ENCODE peak calls at places on chromosomes 2 and 18, in six cellular contexts. One of them, this sample, is unnamed.

GRCh38 chr2:53450885-53451284 is 316.7 kb upstream of the CHAC2 start:
- DNase-seq in HFF-Myc: no peak
- DNase-seq in lower leg skin: no peak
- DNase-seq in GM12865: no peak
- DNase-seq in adrenal gland: no peak
- DNase-seq in skeletal muscle cell: no peak
- DNase-seq in this sample: no peak

GRCh38 chr18:41681138-41681881 is 273.7 kb upstream of the PIK3C3 start:
- DNase-seq in GM12865: no peak
- DNase-seq in adrenal gland: no peak
- DNase-seq in HFF-Myc: no peak
- DNase-seq in lower leg skin: no peak
- DNase-seq in skeletal muscle cell: no peak
- DNase-seq in this sample: peak

GRCh38 chr2:48531141-48531648 is 1.2 kb downstream of the STON1 start:
- DNase-seq in GM12865: no peak
- DNase-seq in HFF-Myc: peak
- DNase-seq in lower leg skin: no peak
- DNase-seq in skeletal muscle cell: peak
- DNase-seq in adrenal gland: peak
- DNase-seq in this sample: peak

GRCh38 chr2:33412920-33413319 is 63.5 kb upstream of the RASGRP3 start:
- DNase-seq in GM12865: peak
- DNase-seq in lower leg skin: no peak
- DNase-seq in HFF-Myc: no peak
- DNase-seq in skeletal muscle cell: no peak
- DNase-seq in adrenal gland: no peak
- DNase-seq in this sample: peak

GRCh38 chr2:208265371-208265806 is 666 bp upstream of the PIKFYVE start:
- DNase-seq in HFF-Myc: peak
- DNase-seq in adrenal gland: peak
- DNase-seq in GM12865: peak
- DNase-seq in lower leg skin: no peak
- DNase-seq in skeletal muscle cell: no peak
- DNase-seq in this sample: peak

GRCh38 chr18:36501100-36501499 is 203.6 kb downstream of the FHOD3 start:
- DNase-seq in GM12865: no peak
- DNase-seq in lower leg skin: no peak
- DNase-seq in HFF-Myc: no peak
- DNase-seq in skeletal muscle cell: no peak
- DNase-seq in adrenal gland: peak
- DNase-seq in this sample: peak

GRCh38 chr2:220034356-220035121 is 407.1 kb downstream of the SLC4A3 start:
- DNase-seq in skeletal muscle cell: peak
- DNase-seq in lower leg skin: no peak
- DNase-seq in GM12865: no peak
- DNase-seq in HFF-Myc: peak
- DNase-seq in adrenal gland: no peak
- DNase-seq in this sample: peak

GRCh38 chr2:232345251-232345650 is 33.3 kb upstream of the ALPP start:
- DNase-seq in adrenal gland: no peak
- DNase-seq in GM12865: no peak
- DNase-seq in HFF-Myc: no peak
- DNase-seq in skeletal muscle cell: no peak
- DNase-seq in lower leg skin: no peak
- DNase-seq in this sample: no peak

GRCh38 chr2:105432749-105433148 is 33.9 kb upstream of the FHL2 start:
- DNase-seq in adrenal gland: peak
- DNase-seq in skeletal muscle cell: no peak
- DNase-seq in GM12865: no peak
- DNase-seq in lower leg skin: no peak
- DNase-seq in HFF-Myc: no peak
- DNase-seq in this sample: peak

GRCh38 chr2:153532160-153532559 is 53.6 kb upstream of the RPRM start:
- DNase-seq in skeletal muscle cell: no peak
- DNase-seq in adrenal gland: no peak
- DNase-seq in GM12865: no peak
- DNase-seq in lower leg skin: no peak
- DNase-seq in HFF-Myc: no peak
- DNase-seq in this sample: no peak

GRCh38 chr2:1136071-1136470 is 185.4 kb downstream of the SNTG2 start:
- DNase-seq in skeletal muscle cell: peak
- DNase-seq in lower leg skin: no peak
- DNase-seq in HFF-Myc: no peak
- DNase-seq in GM12865: no peak
- DNase-seq in adrenal gland: no peak
- DNase-seq in this sample: no peak

GRCh38 chr2:164826293-164827243 is 15.1 kb downstream of the COBLL1 start:
- DNase-seq in adrenal gland: peak
- DNase-seq in lower leg skin: peak
- DNase-seq in HFF-Myc: no peak
- DNase-seq in GM12865: no peak
- DNase-seq in skeletal muscle cell: no peak
- DNase-seq in this sample: peak

GRCh38 chr2:127609818-127610217 is 36.1 kb upstream of the GPR17 start:
- DNase-seq in adrenal gland: no peak
- DNase-seq in GM12865: no peak
- DNase-seq in skeletal muscle cell: no peak
- DNase-seq in HFF-Myc: no peak
- DNase-seq in lower leg skin: no peak
- DNase-seq in this sample: no peak

GRCh38 chr2:8454797-8455196 is 227.1 kb upstream of the ID2 start:
- DNase-seq in lower leg skin: no peak
- DNase-seq in HFF-Myc: no peak
- DNase-seq in GM12865: no peak
- DNase-seq in adrenal gland: no peak
- DNase-seq in skeletal muscle cell: no peak
- DNase-seq in this sample: no peak

GRCh38 chr2:26757873-26758789 is 6.0 kb upstream of the SLC35F6 start:
- DNase-seq in GM12865: peak
- DNase-seq in HFF-Myc: peak
- DNase-seq in skeletal muscle cell: peak
- DNase-seq in adrenal gland: peak
- DNase-seq in lower leg skin: no peak
- DNase-seq in this sample: peak

GRCh38 chr2:109133746-109134145 is 4.7 kb downstream of the SH3RF3 start:
- DNase-seq in lower leg skin: no peak
- DNase-seq in GM12865: no peak
- DNase-seq in adrenal gland: no peak
- DNase-seq in skeletal muscle cell: no peak
- DNase-seq in HFF-Myc: no peak
- DNase-seq in this sample: no peak

GRCh38 chr18:217532-218334 is 50.1 kb downstream of the THOC1 start:
- DNase-seq in adrenal gland: no peak
- DNase-seq in GM12865: no peak
- DNase-seq in skeletal muscle cell: no peak
- DNase-seq in HFF-Myc: no peak
- DNase-seq in lower leg skin: no peak
- DNase-seq in this sample: no peak

GRCh38 chr2:10300328-10300920 is 2.3 kb upstream of the HPCAL1 start:
- DNase-seq in HFF-Myc: no peak
- DNase-seq in lower leg skin: no peak
- DNase-seq in adrenal gland: no peak
- DNase-seq in GM12865: no peak
- DNase-seq in skeletal muscle cell: no peak
- DNase-seq in this sample: no peak

GRCh38 chr2:216426166-216426777 is 14.0 kb downstream of the SMARCAL1 start:
- DNase-seq in HFF-Myc: no peak
- DNase-seq in GM12865: no peak
- DNase-seq in skeletal muscle cell: peak
- DNase-seq in lower leg skin: no peak
- DNase-seq in adrenal gland: no peak
- DNase-seq in this sample: no peak

GRCh38 chr2:88880441-88880953 is 189.0 kb downstream of the RPIA start:
- DNase-seq in HFF-Myc: peak
- DNase-seq in adrenal gland: peak
- DNase-seq in lower leg skin: no peak
- DNase-seq in GM12865: peak
- DNase-seq in skeletal muscle cell: peak
- DNase-seq in this sample: peak

GRCh38 chr2:62817995-62818713 is 112.6 kb downstream of the EHBP1 start:
- DNase-seq in skeletal muscle cell: no peak
- DNase-seq in GM12865: no peak
- DNase-seq in lower leg skin: no peak
- DNase-seq in HFF-Myc: no peak
- DNase-seq in adrenal gland: no peak
- DNase-seq in this sample: peak

GRCh38 chr2:3179626-3180025 is 198.0 kb downstream of the EIPR1 start:
- DNase-seq in skeletal muscle cell: no peak
- DNase-seq in lower leg skin: no peak
- DNase-seq in GM12865: no peak
- DNase-seq in HFF-Myc: no peak
- DNase-seq in adrenal gland: no peak
- DNase-seq in this sample: no peak

GRCh38 chr2:162241571-162241970 is 1.7 kb downstream of the FAP start:
- DNase-seq in GM12865: no peak
- DNase-seq in adrenal gland: no peak
- DNase-seq in skeletal muscle cell: no peak
- DNase-seq in HFF-Myc: no peak
- DNase-seq in lower leg skin: no peak
- DNase-seq in this sample: no peak

GRCh38 chr18:74249181-74249968 is 42.4 kb downstream of the CYB5A start:
- DNase-seq in adrenal gland: peak
- DNase-seq in GM12865: no peak
- DNase-seq in lower leg skin: peak
- DNase-seq in skeletal muscle cell: peak
- DNase-seq in HFF-Myc: no peak
- DNase-seq in this sample: peak

GRCh38 chr2:11665510-11666362 is 4.3 kb downstream of the NTSR2 start:
- DNase-seq in GM12865: no peak
- DNase-seq in HFF-Myc: no peak
- DNase-seq in skeletal muscle cell: no peak
- DNase-seq in lower leg skin: no peak
- DNase-seq in adrenal gland: no peak
- DNase-seq in this sample: no peak

GRCh38 chr2:11667194-11667593 is 2.8 kb downstream of the NTSR2 start:
- DNase-seq in HFF-Myc: no peak
- DNase-seq in adrenal gland: no peak
- DNase-seq in GM12865: no peak
- DNase-seq in lower leg skin: no peak
- DNase-seq in skeletal muscle cell: no peak
- DNase-seq in this sample: no peak

GRCh38 chr2:11672404-11672803 is 2.4 kb upstream of the NTSR2 start:
- DNase-seq in HFF-Myc: no peak
- DNase-seq in GM12865: no peak
- DNase-seq in lower leg skin: no peak
- DNase-seq in adrenal gland: no peak
- DNase-seq in skeletal muscle cell: no peak
- DNase-seq in this sample: no peak

GRCh38 chr2:11667866-11668637 is 1.9 kb downstream of the NTSR2 start:
- DNase-seq in lower leg skin: no peak
- DNase-seq in skeletal muscle cell: no peak
- DNase-seq in adrenal gland: no peak
- DNase-seq in GM12865: no peak
- DNase-seq in HFF-Myc: no peak
- DNase-seq in this sample: no peak

GRCh38 chr2:11669454-11670291 is at the start of gene NTSR2:
- DNase-seq in adrenal gland: peak
- DNase-seq in GM12865: no peak
- DNase-seq in HFF-Myc: no peak
- DNase-seq in skeletal muscle cell: peak
- DNase-seq in lower leg skin: no peak
- DNase-seq in this sample: peak
- H3K4me3 ChIP-seq in adrenal gland: no peak
- H3K4me3 ChIP-seq in GM12865: no peak
- H3K4me3 ChIP-seq in HFF-Myc: no peak
- H3K4me3 ChIP-seq in skeletal muscle cell: peak
- H3K4me3 ChIP-seq in lower leg skin: no peak
- H3K4me3 ChIP-seq in this sample: no peak

GRCh38 chr18:9017900-9018217 is 84.6 kb upstream of the NDUFV2 start:
- DNase-seq in skeletal muscle cell: peak
- DNase-seq in adrenal gland: no peak
- DNase-seq in lower leg skin: no peak
- DNase-seq in HFF-Myc: no peak
- DNase-seq in GM12865: no peak
- DNase-seq in this sample: peak
- H3K4me3 ChIP-seq in skeletal muscle cell: peak
- H3K4me3 ChIP-seq in adrenal gland: no peak
- H3K4me3 ChIP-seq in lower leg skin: no peak
- H3K4me3 ChIP-seq in HFF-Myc: peak
- H3K4me3 ChIP-seq in GM12865: peak
- H3K4me3 ChIP-seq in this sample: no peak

DNA sequence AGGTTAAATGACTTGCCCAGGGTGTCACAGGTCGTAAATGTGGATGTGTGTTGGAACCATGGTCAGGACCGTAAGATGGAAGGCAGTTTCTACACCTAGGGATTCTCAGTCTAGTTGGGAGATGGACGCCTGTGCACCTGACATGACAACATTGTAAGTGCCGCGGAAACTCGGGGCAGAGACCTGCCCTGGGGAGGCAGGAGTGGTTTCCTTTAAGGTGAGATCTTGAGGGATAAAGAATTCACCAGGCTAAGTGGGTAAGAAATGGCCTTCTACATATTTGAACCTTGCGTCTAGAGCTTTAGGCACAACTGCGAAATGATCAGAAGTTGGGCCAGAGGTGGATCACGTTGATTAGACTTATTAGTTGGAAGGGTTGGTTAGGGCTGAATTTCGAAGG is 1.6 kb downstream of the DGKD start:
- DNase-seq in skeletal muscle cell: no peak
- DNase-seq in GM12865: no peak
- DNase-seq in adrenal gland: no peak
- DNase-seq in HFF-Myc: no peak
- DNase-seq in lower leg skin: no peak
- DNase-seq in this sample: no peak
- H3K4me3 ChIP-seq in skeletal muscle cell: no peak
- H3K4me3 ChIP-seq in GM12865: peak
- H3K4me3 ChIP-seq in adrenal gland: no peak
- H3K4me3 ChIP-seq in HFF-Myc: peak
- H3K4me3 ChIP-seq in lower leg skin: no peak
- H3K4me3 ChIP-seq in this sample: no peak

GRCh38 chr18:63311481-63312409 is 7.8 kb downstream of the BCL2 start:
- DNase-seq in skeletal muscle cell: no peak
- DNase-seq in adrenal gland: no peak
- DNase-seq in lower leg skin: no peak
- DNase-seq in HFF-Myc: no peak
- DNase-seq in GM12865: peak
- DNase-seq in this sample: no peak
- H3K4me3 ChIP-seq in skeletal muscle cell: no peak
- H3K4me3 ChIP-seq in adrenal gland: no peak
- H3K4me3 ChIP-seq in lower leg skin: no peak
- H3K4me3 ChIP-seq in HFF-Myc: no peak
- H3K4me3 ChIP-seq in GM12865: peak
- H3K4me3 ChIP-seq in this sample: no peak

GRCh38 chr2:45567288-45567963 is 43.6 kb downstream of the SRBD1 start:
- DNase-seq in lower leg skin: no peak
- DNase-seq in GM12865: no peak
- DNase-seq in skeletal muscle cell: no peak
- DNase-seq in adrenal gland: no peak
- DNase-seq in HFF-Myc: no peak
- DNase-seq in this sample: no peak
- H3K4me3 ChIP-seq in lower leg skin: no peak
- H3K4me3 ChIP-seq in GM12865: no peak
- H3K4me3 ChIP-seq in skeletal muscle cell: no peak
- H3K4me3 ChIP-seq in adrenal gland: no peak
- H3K4me3 ChIP-seq in HFF-Myc: no peak
- H3K4me3 ChIP-seq in this sample: no peak